ENCODE peak calls at places on chromosomes 4 and X, in four cellular contexts. One of them, this sample, is unnamed. For H3K4me1, the result is how much of the 10 kb centered on the place peaks cover.

GRCh38 chrX:36609653-36610585 is 398.2 kb upstream of the FAM47C start:
- DNase-seq in CD8-positive, alpha-beta memory T cell: no peak
- DNase-seq in SJSA1: no peak
- DNase-seq in heart right ventricle: no peak
- DNase-seq in this sample: no peak

GRCh38 chr4:105937759-105938158 is 42.5 kb downstream of the NPNT start:
- DNase-seq in CD8-positive, alpha-beta memory T cell: no peak
- DNase-seq in SJSA1: no peak
- DNase-seq in heart right ventricle: no peak
- DNase-seq in this sample: no peak

GRCh38 chr4:146513548-146513947 is 8.2 kb downstream of the SLC10A7 start:
- DNase-seq in CD8-positive, alpha-beta memory T cell: no peak
- DNase-seq in SJSA1: no peak
- DNase-seq in heart right ventricle: no peak
- DNase-seq in this sample: no peak

GRCh38 chrX:128781506-128781905 is 729.3 kb upstream of the ACTRT1 start:
- DNase-seq in CD8-positive, alpha-beta memory T cell: no peak
- DNase-seq in SJSA1: no peak
- DNase-seq in heart right ventricle: no peak
- DNase-seq in this sample: no peak

GRCh38 chr4:101009471-101009870 is 337.9 kb downstream of the PPP3CA start:
- DNase-seq in CD8-positive, alpha-beta memory T cell: no peak
- DNase-seq in SJSA1: no peak
- DNase-seq in heart right ventricle: no peak
- DNase-seq in this sample: no peak

GRCh38 chr4:40948017-40948416 is 198.3 kb downstream of the NSUN7 start:
- DNase-seq in CD8-positive, alpha-beta memory T cell: no peak
- DNase-seq in SJSA1: no peak
- DNase-seq in heart right ventricle: no peak
- DNase-seq in this sample: no peak

GRCh38 chr4:41012308-41012707 is 202.0 kb downstream of the APBB2 start:
- DNase-seq in CD8-positive, alpha-beta memory T cell: no peak
- DNase-seq in SJSA1: no peak
- DNase-seq in heart right ventricle: no peak
- DNase-seq in this sample: no peak

GRCh38 chrX:145549476-145549875 is 268.2 kb upstream of the SLITRK2 start:
- DNase-seq in CD8-positive, alpha-beta memory T cell: no peak
- DNase-seq in SJSA1: no peak
- DNase-seq in heart right ventricle: no peak
- DNase-seq in this sample: no peak

GRCh38 chrX:50471390-50471789 is 765 bp upstream of the DGKK start:
- DNase-seq in CD8-positive, alpha-beta memory T cell: no peak
- DNase-seq in SJSA1: no peak
- DNase-seq in heart right ventricle: no peak
- DNase-seq in this sample: no peak

GRCh38 chrX:123830309-123830708 is 29.5 kb upstream of the XIAP start:
- DNase-seq in CD8-positive, alpha-beta memory T cell: no peak
- DNase-seq in SJSA1: no peak
- DNase-seq in heart right ventricle: no peak
- DNase-seq in this sample: no peak

GRCh38 chr4:5710065-5710961 is 688 bp upstream of the EVC start:
- DNase-seq in CD8-positive, alpha-beta memory T cell: no peak
- DNase-seq in SJSA1: peak
- DNase-seq in heart right ventricle: no peak
- DNase-seq in this sample: no peak

GRCh38 chrX:66632986-66633385 is 5.9 kb downstream of the EDA2R start:
- DNase-seq in CD8-positive, alpha-beta memory T cell: no peak
- DNase-seq in SJSA1: peak
- DNase-seq in heart right ventricle: no peak
- DNase-seq in this sample: no peak

GRCh38 chr4:11471613-11472012 is 42.9 kb upstream of the HS3ST1 start:
- DNase-seq in CD8-positive, alpha-beta memory T cell: peak
- DNase-seq in SJSA1: no peak
- DNase-seq in heart right ventricle: no peak
- DNase-seq in this sample: no peak

GRCh38 chr4:40228497-40229365 is 31.9 kb downstream of the RHOH start:
- DNase-seq in CD8-positive, alpha-beta memory T cell: no peak
- DNase-seq in SJSA1: no peak
- DNase-seq in heart right ventricle: no peak
- DNase-seq in this sample: no peak

GRCh38 chr4:112515278-112516075 is 503 bp downstream of the NEUROG2 start:
- DNase-seq in CD8-positive, alpha-beta memory T cell: peak
- DNase-seq in SJSA1: peak
- DNase-seq in heart right ventricle: peak
- DNase-seq in this sample: no peak

GRCh38 chr4:53205970-53206369 is 159.9 kb downstream of the SCFD2 start:
- DNase-seq in CD8-positive, alpha-beta memory T cell: no peak
- DNase-seq in SJSA1: no peak
- DNase-seq in heart right ventricle: no peak
- DNase-seq in this sample: no peak

GRCh38 chr4:17811078-17811603 is 362 bp downstream of the NCAPG start:
- DNase-seq in CD8-positive, alpha-beta memory T cell: no peak
- DNase-seq in SJSA1: no peak
- DNase-seq in heart right ventricle: peak
- DNase-seq in this sample: peak

GRCh38 chrX:23012162-23012561 is 12.4 kb downstream of the DDX53 start:
- DNase-seq in CD8-positive, alpha-beta memory T cell: no peak
- DNase-seq in SJSA1: no peak
- DNase-seq in heart right ventricle: no peak
- DNase-seq in this sample: no peak

GRCh38 chr4:22071749-22072148 is 123.2 kb upstream of the KCNIP4 start:
- DNase-seq in CD8-positive, alpha-beta memory T cell: no peak
- DNase-seq in SJSA1: no peak
- DNase-seq in heart right ventricle: no peak
- DNase-seq in this sample: no peak

GRCh38 chrX:116657071-116657470 is 194.3 kb upstream of the CT83 start:
- DNase-seq in CD8-positive, alpha-beta memory T cell: no peak
- DNase-seq in SJSA1: no peak
- DNase-seq in heart right ventricle: no peak
- DNase-seq in this sample: no peak

GRCh38 chr4:188603646-188604045 is 464.4 kb downstream of the TRIML1 start:
- DNase-seq in CD8-positive, alpha-beta memory T cell: no peak
- DNase-seq in SJSA1: no peak
- DNase-seq in heart right ventricle: no peak
- DNase-seq in this sample: no peak

GRCh38 chr4:8229341-8229975 is 30.4 kb downstream of the SH3TC1 start:
- DNase-seq in CD8-positive, alpha-beta memory T cell: peak
- DNase-seq in SJSA1: no peak
- DNase-seq in heart right ventricle: no peak
- DNase-seq in this sample: no peak

GRCh38 chr4:70994069-70994366 is 569 bp downstream of the DCK start:
- DNase-seq in CD8-positive, alpha-beta memory T cell: no peak
- DNase-seq in SJSA1: no peak
- DNase-seq in heart right ventricle: no peak
- DNase-seq in this sample: no peak

GRCh38 chr4:169612869-169613859 is 781 bp upstream of the NEK1 start:
- DNase-seq in CD8-positive, alpha-beta memory T cell: peak
- DNase-seq in SJSA1: peak
- DNase-seq in heart right ventricle: peak
- DNase-seq in this sample: peak

GRCh38 chr4:47862297-47862696 is 24.4 kb upstream of the CORIN start:
- DNase-seq in CD8-positive, alpha-beta memory T cell: no peak
- DNase-seq in SJSA1: no peak
- DNase-seq in heart right ventricle: no peak
- DNase-seq in this sample: no peak

GRCh38 chrX:36214924-36215323 is 295.4 kb downstream of the CFAP47 start:
- DNase-seq in CD8-positive, alpha-beta memory T cell: no peak
- DNase-seq in SJSA1: no peak
- DNase-seq in heart right ventricle: no peak
- DNase-seq in this sample: no peak

GRCh38 chrX:9337056-9337455 is 127.8 kb upstream of the TBL1X start:
- DNase-seq in CD8-positive, alpha-beta memory T cell: no peak
- DNase-seq in SJSA1: no peak
- DNase-seq in heart right ventricle: no peak
- DNase-seq in this sample: peak

GRCh38 chr4:80266902-80267380 is 477 bp downstream of the FGF5 start:
- DNase-seq in CD8-positive, alpha-beta memory T cell: no peak
- DNase-seq in SJSA1: no peak
- DNase-seq in heart right ventricle: no peak
- DNase-seq in this sample: peak
- H3K4me3 ChIP-seq in CD8-positive, alpha-beta memory T cell: no peak
- H3K4me3 ChIP-seq in SJSA1: peak
- H3K4me3 ChIP-seq in heart right ventricle: peak
- H3K4me3 ChIP-seq in this sample: peak

DNA sequence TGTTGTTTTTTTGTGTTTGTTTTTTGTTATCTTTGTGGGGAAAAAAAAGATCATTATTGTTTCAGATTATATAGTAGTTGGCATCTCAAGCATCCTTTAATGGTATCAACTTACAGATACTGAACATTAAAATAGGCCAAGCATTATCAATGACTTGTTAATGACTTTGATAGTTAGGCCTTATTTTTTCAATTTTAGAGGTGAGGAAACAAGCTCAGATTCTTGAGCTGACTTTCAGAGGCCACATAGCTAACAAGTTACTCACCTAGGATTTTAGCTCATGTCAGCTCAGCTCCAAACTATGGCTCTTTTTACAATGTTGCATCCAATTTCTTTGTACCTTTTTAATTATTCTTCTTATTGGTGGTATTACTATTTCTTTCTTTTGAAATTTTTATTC is 471 bp upstream of the PLAC8 start:
- DNase-seq in CD8-positive, alpha-beta memory T cell: no peak
- DNase-seq in SJSA1: peak
- DNase-seq in heart right ventricle: no peak
- DNase-seq in this sample: no peak
- H3K4me1 ChIP-seq in CD8-positive, alpha-beta memory T cell: under half
- H3K4me1 ChIP-seq in SJSA1: under half
- H3K4me1 ChIP-seq in heart right ventricle: under half
- H3K4me1 ChIP-seq in this sample: under half

DNA sequence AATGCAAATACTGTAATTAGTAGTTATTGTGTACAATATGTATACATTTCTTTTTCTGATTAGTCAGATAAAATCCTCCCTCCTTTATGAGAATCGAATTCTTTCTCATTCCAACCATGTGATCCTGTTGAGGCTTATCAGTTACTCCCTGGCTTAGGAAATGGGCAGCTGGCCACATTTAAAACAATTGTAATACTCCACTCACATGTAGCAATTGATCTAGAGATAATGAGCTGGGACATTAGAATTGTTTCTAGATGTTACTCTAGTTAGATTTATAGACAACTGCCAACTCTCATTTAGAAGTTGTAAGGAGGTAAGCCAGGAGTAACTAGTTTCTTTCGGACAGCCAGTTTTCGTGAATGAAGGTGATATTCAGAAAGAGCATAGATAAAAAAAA is 859.3 kb upstream of the AADAT start:
- DNase-seq in CD8-positive, alpha-beta memory T cell: no peak
- DNase-seq in SJSA1: no peak
- DNase-seq in heart right ventricle: no peak
- DNase-seq in this sample: no peak
- H3K4me3 ChIP-seq in CD8-positive, alpha-beta memory T cell: no peak
- H3K4me3 ChIP-seq in SJSA1: no peak
- H3K4me3 ChIP-seq in heart right ventricle: no peak
- H3K4me3 ChIP-seq in this sample: no peak

DNA sequence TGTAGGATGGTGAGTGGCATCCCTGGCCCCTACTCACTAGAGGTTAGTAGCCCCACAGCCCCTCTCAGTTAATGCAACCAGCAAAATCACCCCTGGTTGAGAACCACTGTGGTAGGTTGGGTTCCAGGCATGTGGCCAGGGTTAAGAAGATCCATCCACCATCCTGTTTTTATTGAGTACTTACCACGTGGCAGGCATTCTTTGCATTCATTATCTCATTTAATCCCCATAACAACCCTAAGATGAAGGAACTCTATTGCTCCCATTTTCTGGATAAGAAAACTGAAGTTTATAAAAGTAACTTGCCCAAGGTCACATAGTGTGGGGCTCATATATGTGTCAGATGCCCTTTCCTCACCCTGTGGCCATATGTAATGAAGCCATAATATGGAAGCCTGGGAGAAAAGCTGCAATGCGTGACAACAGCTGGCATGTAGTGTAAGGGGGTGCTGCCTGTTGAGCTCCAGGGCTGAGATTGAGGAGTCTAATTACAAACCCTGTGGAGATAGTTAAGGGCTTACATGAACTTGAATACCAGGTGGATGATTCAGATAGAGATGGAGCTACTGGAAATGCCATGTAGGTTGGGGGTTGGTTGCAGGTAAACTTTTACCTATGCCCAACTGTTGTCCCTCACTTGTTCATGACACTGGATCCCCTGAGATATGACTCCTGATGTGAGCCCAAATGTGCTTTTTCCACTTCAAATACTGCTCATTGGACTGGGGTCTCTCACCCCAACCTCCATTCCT is 100.2 kb upstream of the PGRMC2 start:
- DNase-seq in CD8-positive, alpha-beta memory T cell: no peak
- DNase-seq in SJSA1: no peak
- DNase-seq in heart right ventricle: no peak
- DNase-seq in this sample: no peak
- H3K4me1 ChIP-seq in CD8-positive, alpha-beta memory T cell: under half
- H3K4me1 ChIP-seq in SJSA1: half or more
- H3K4me1 ChIP-seq in heart right ventricle: under half
- H3K4me1 ChIP-seq in this sample: under half

GRCh38 chrX:21374163-21374993 is at the start of gene CNKSR2:
- DNase-seq in CD8-positive, alpha-beta memory T cell: peak
- DNase-seq in SJSA1: no peak
- DNase-seq in heart right ventricle: peak
- DNase-seq in this sample: peak
- H3K4me3 ChIP-seq in CD8-positive, alpha-beta memory T cell: peak
- H3K4me3 ChIP-seq in SJSA1: peak
- H3K4me3 ChIP-seq in heart right ventricle: peak
- H3K4me3 ChIP-seq in this sample: peak

GRCh38 chr4:87014284-87014782 is 79.5 kb downstream of the AFF1 start:
- DNase-seq in CD8-positive, alpha-beta memory T cell: no peak
- DNase-seq in SJSA1: no peak
- DNase-seq in heart right ventricle: no peak
- DNase-seq in this sample: no peak

GRCh38 chr4:87009095-87009648 is 74.4 kb downstream of the AFF1 start:
- DNase-seq in CD8-positive, alpha-beta memory T cell: no peak
- DNase-seq in SJSA1: no peak
- DNase-seq in heart right ventricle: no peak
- DNase-seq in this sample: no peak

GRCh38 chr4:87011340-87012034 is 76.7 kb downstream of the AFF1 start:
- DNase-seq in CD8-positive, alpha-beta memory T cell: no peak
- DNase-seq in SJSA1: peak
- DNase-seq in heart right ventricle: no peak
- DNase-seq in this sample: peak

GRCh38 chr4:87010192-87010591 is 75.4 kb downstream of the AFF1 start:
- DNase-seq in CD8-positive, alpha-beta memory T cell: no peak
- DNase-seq in SJSA1: no peak
- DNase-seq in heart right ventricle: no peak
- DNase-seq in this sample: no peak

DNA sequence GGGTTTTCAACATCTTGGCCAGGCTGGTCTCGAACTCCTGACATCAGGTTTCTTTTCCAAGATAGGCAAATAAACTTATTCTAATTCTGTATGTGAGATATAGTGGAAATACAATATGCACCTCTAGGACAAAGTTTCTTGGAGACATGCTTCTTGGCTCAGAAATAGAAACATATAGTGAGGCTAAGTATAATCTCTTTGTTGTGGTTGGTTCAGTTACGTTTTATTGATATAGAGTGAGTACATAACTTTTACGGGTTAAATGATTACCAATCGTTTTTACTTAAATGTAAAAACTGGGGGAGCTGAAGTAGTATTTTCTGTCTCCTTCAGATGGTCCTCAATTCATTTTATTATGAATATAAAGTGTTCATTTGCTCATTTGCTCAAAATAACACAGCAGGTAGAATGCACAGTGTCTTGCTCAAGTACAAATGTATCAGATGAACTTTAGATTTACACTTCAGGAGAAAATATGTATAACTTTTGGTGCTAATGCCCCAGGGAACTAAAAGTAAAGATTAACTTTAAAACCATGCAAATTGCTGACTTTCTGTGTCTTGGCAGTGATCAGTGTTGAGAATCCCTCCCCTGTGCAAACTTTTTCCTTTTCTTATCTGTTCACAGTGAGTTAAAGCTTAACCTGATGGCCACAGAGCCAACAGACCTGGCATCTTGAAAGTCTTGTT is 77.6 kb downstream of the AFF1 start:
- DNase-seq in CD8-positive, alpha-beta memory T cell: no peak
- DNase-seq in SJSA1: no peak
- DNase-seq in heart right ventricle: no peak
- DNase-seq in this sample: no peak
- H3K4me1 ChIP-seq in CD8-positive, alpha-beta memory T cell: half or more
- H3K4me1 ChIP-seq in SJSA1: under half
- H3K4me1 ChIP-seq in heart right ventricle: under half
- H3K4me1 ChIP-seq in this sample: under half

This sample was measured in uterus.